ENCODE peak calls at places on chromosomes 4 and X, in eight cellular contexts. S is K562, F is SK-N-SH, X is IMR-90, C is A549, V is H1, Q is GM12878, B is HepG2. U is an unnamed sample.

GRCh38 chr4:19266566-19266965 is 985.1 kb upstream of the SLIT2 start:
- DNase-seq in C (no peak), S (no peak), Q (no peak), V (no peak), F (no peak), B (no peak), X (no peak), U (no peak)

GRCh38 chr4:158808399-158808798 is 39.6 kb downstream of the FNIP2 start:
- DNase-seq in S (no peak), C (no peak), B (no peak), V (no peak), F (no peak), X (no peak), Q (no peak), U (no peak)

GRCh38 chrX:39149761-39150160 is 348.5 kb downstream of the MID1IP1 start:
- DNase-seq in V (no peak), S (peak; percentile 49), B (peak; percentile 3), C (no peak), X (peak; percentile 40), Q (no peak), F (no peak), U (no peak)

GRCh38 chrX:151386838-151387459 is 10.1 kb upstream of the VMA21 start:
- DNase-seq in X (peak; percentile 3), F (no peak), Q (no peak), V (no peak), C (no peak), B (no peak), S (no peak), U (no peak)

GRCh38 chr4:37440519-37440900 is 196.0 kb downstream of the NWD2 start:
- DNase-seq in V (no peak), S (no peak), X (no peak), Q (no peak), B (no peak), F (no peak), C (no peak), U (no peak)

GRCh38 chr4:48012819-48013218 is 3.7 kb downstream of the CNGA1 start:
- DNase-seq in X (no peak), Q (no peak), B (no peak), C (no peak), V (no peak), S (no peak), F (no peak), U (no peak)

GRCh38 chrX:19869195-19869594 is 18.2 kb downstream of the SH3KBP1 start:
- DNase-seq in B (no peak), C (no peak), X (no peak), F (no peak), S (no peak), Q (no peak), V (no peak), U (no peak)

GRCh38 chr4:156475322-156475721 is 496.3 kb downstream of the PDGFC start:
- DNase-seq in X (peak; percentile 76), B (peak; percentile 15), C (no peak), V (no peak), Q (no peak), F (peak; percentile 21), S (no peak), U (peak; percentile 42)

GRCh38 chr4:38069271-38069760 is 109.1 kb downstream of the PTTG2 start:
- DNase-seq in S (peak; percentile 41), B (no peak), X (peak; percentile 89), F (peak; percentile 53), C (peak; percentile 29), V (no peak), Q (no peak), U (no peak)

GRCh38 chrX:7263330-7263729 is 115.4 kb upstream of the PUDP start:
- DNase-seq in V (no peak), F (no peak), S (no peak), X (no peak), B (no peak), C (no peak), Q (no peak), U (no peak)

GRCh38 chr4:149823770-149824221 is 8.2 kb upstream of the IQCM start:
- DNase-seq in V (no peak), S (no peak), Q (no peak), F (no peak), B (no peak), X (peak; percentile 74), C (peak; percentile 19), U (peak; percentile 39)

GRCh38 chr4:155545456-155545855 is 121.2 kb upstream of the GUCY1A1 start:
- DNase-seq in C (no peak), X (no peak), S (no peak), Q (no peak), B (no peak), F (no peak), V (no peak), U (no peak)

GRCh38 chrX:137052641-137053235 is 18.9 kb upstream of the GPR101 start:
- DNase-seq in B (no peak), Q (no peak), C (peak; percentile 8), V (no peak), X (no peak), F (peak; percentile 35), S (no peak), U (no peak)

GRCh38 chr4:23039813-23040212 is 347.1 kb downstream of the GBA3 start:
- DNase-seq in F (no peak), C (no peak), S (no peak), Q (no peak), B (no peak), X (no peak), V (no peak), U (no peak)

GRCh38 chr4:177810210-177810609 is 368.0 kb upstream of the AGA start:
- DNase-seq in S (no peak), V (no peak), Q (no peak), B (no peak), X (no peak), C (no peak), F (no peak), U (no peak)

GRCh38 chr4:181685461-181685860 is 557.7 kb upstream of the TENM3 start:
- DNase-seq in V (no peak), S (no peak), F (no peak), X (peak; percentile 82), Q (no peak), B (no peak), C (no peak), U (no peak)

GRCh38 chrX:8191022-8191421 is 20.0 kb upstream of the VCX2 start:
- DNase-seq in X (no peak), B (no peak), V (no peak), F (no peak), Q (no peak), S (no peak), C (no peak), U (no peak)

GRCh38 chrX:47796433-47796906 is 40.2 kb upstream of the ZNF81 start:
- DNase-seq in B (no peak), C (no peak), V (no peak), Q (no peak), S (no peak), F (no peak), X (peak; percentile 84), U (no peak)

GRCh38 chr4:141711211-141711610 is 74.8 kb downstream of the IL15 start:
- DNase-seq in F (no peak), Q (no peak), S (no peak), X (peak; percentile 51), V (no peak), B (no peak), C (no peak), U (no peak)

GRCh38 chrX:64151911-64152310 is 53.6 kb downstream of the AMER1 start:
- DNase-seq in S (no peak), V (no peak), X (no peak), B (no peak), Q (no peak), F (no peak), C (no peak), U (no peak)

GRCh38 chr4:38385286-38386010 is 278.6 kb upstream of the KLF3 start:
- DNase-seq in X (no peak), Q (no peak), S (peak; percentile 31), B (peak; percentile 96), V (no peak), F (no peak), C (peak; percentile 9), U (no peak)

GRCh38 chr4:153488719-153489384 is 22.7 kb downstream of the TMEM131L start:
- DNase-seq in B (no peak), F (no peak), V (no peak), S (no peak), C (no peak), X (no peak), Q (peak; percentile 87), U (no peak)

GRCh38 chr4:137394000-137394399 is 138.3 kb downstream of the PCDH18 start:
- DNase-seq in S (no peak), B (no peak), V (no peak), Q (no peak), F (no peak), X (no peak), C (no peak), U (no peak)

GRCh38 chrX:2252331-2253065 is 248.3 kb downstream of the DHRSX start:
- DNase-seq in C (no peak), Q (no peak), X (no peak), S (no peak), V (no peak), F (no peak), B (no peak), U (no peak)
- H3K9me3 ChIP-seq in C (no peaks in the 10 kb centered on the region), Q (no peaks in the 10 kb centered on the region), X (peaks cover 6% of the 10 kb centered on the region), S (no peaks in the 10 kb centered on the region), V (peaks cover 5% of the 10 kb centered on the region), F (no peaks in the 10 kb centered on the region), B (no peaks in the 10 kb centered on the region), U (no peaks in the 10 kb centered on the region)

DNA sequence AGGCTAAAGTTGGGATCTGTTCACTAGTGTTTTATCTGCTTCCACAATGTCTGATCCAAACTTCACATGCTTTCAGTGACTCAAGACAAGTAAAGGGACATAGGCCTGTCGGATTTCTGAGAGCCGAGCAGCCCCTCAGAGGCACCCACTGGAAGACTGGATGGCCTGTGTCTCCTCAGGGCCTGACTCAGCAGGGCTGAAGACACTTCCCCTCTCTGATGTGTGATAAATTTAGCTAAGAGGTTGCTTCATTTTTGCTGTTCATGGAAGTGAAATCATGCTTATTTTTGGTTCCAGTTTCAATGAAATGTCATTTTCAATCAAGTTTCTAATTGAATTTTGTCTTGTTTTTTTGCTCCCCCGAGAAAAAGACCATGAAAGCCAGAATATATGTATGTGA is 93.7 kb downstream of the MXRA5 start:
- DNase-seq in S (no peak), Q (no peak), V (no peak), B (no peak), X (no peak), C (no peak), F (no peak), U (no peak)
- TF ChIP-seq RAD21 in S (no peak), Q (no peak), V (no peak), B (no peak), X (no peak), C (no peak), F (no peak), U (no peak)

GRCh38 chr4:206054-206453 is 81.8 kb downstream of the ZNF718 start:
- DNase-seq in F (no peak), V (no peak), X (no peak), B (no peak), C (no peak), Q (no peak), S (no peak), U (no peak)
- H3K9me3 ChIP-seq in F (peaks cover 4% of the 10 kb centered on the region), V (peaks cover 51% of the 10 kb centered on the region), X (peaks cover 39% of the 10 kb centered on the region), B (peaks cover 92% of the 10 kb centered on the region), C (no peaks in the 10 kb centered on the region), Q (peaks cover 9% of the 10 kb centered on the region), S (peaks cover 4% of the 10 kb centered on the region), U (no peaks in the 10 kb centered on the region)

DNA sequence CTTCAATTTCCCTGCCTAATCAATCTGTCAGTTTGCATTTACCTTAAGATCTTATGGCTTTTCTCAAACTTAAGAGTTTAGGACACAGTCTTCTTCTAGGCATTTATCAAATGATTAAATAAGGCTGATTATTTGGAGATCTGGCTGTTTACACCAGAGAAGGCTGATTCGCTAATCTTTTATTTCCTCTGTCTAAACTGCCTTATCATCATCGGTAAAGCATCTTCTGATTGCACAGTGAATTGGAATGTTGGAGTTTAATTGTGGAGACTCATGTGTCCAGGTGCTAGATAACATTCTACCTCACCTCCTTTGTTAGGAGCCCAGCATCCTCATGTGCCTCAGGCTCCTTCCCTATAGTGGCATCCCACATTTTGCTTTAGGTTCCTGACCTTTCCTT is 100.3 kb upstream of the DDIT4L start:
- DNase-seq in F (no peak), V (no peak), C (no peak), B (no peak), S (no peak), X (peak; percentile 74), Q (no peak), U (no peak)
- TF ChIP-seq RAD21 in F (no peak), V (no peak), C (no peak), B (no peak), S (no peak), X (no peak), Q (no peak), U (no peak)